ENCODE peak calls at places on chromosome 12, in six cellular contexts. One of them, this sample, is unnamed.

GRCh38 chr12:98002887-98003493 is 512.4 kb upstream of the TMPO start:
- DNase-seq in WERI-Rb-1: peak
- DNase-seq in skeletal muscle cell: no peak
- DNase-seq in psoas muscle: no peak
- DNase-seq in MM.1S: peak
- DNase-seq in fibroblast of pulmonary artery: peak
- DNase-seq in this sample: no peak

GRCh38 chr12:131896080-131896810 is 1.8 kb downstream of the ULK1 start:
- DNase-seq in WERI-Rb-1: peak
- DNase-seq in skeletal muscle cell: peak
- DNase-seq in psoas muscle: peak
- DNase-seq in MM.1S: peak
- DNase-seq in fibroblast of pulmonary artery: peak
- DNase-seq in this sample: peak

GRCh38 chr12:115185529-115185928 is 501.6 kb upstream of the TBX3 start:
- DNase-seq in WERI-Rb-1: no peak
- DNase-seq in skeletal muscle cell: peak
- DNase-seq in psoas muscle: no peak
- DNase-seq in MM.1S: no peak
- DNase-seq in fibroblast of pulmonary artery: peak
- DNase-seq in this sample: peak

GRCh38 chr12:69653703-69654102 is 43.0 kb upstream of the LRRC10 start:
- DNase-seq in WERI-Rb-1: no peak
- DNase-seq in skeletal muscle cell: peak
- DNase-seq in psoas muscle: no peak
- DNase-seq in MM.1S: no peak
- DNase-seq in fibroblast of pulmonary artery: peak
- DNase-seq in this sample: peak

GRCh38 chr12:113196996-113197395 is 11.5 kb downstream of the RITA1 start:
- DNase-seq in WERI-Rb-1: peak
- DNase-seq in skeletal muscle cell: no peak
- DNase-seq in psoas muscle: peak
- DNase-seq in MM.1S: peak
- DNase-seq in fibroblast of pulmonary artery: peak
- DNase-seq in this sample: peak

GRCh38 chr12:101566318-101566717 is 28.5 kb upstream of the MYBPC1 start:
- DNase-seq in WERI-Rb-1: no peak
- DNase-seq in skeletal muscle cell: no peak
- DNase-seq in psoas muscle: no peak
- DNase-seq in MM.1S: no peak
- DNase-seq in fibroblast of pulmonary artery: no peak
- DNase-seq in this sample: no peak

GRCh38 chr12:94795520-94795919 is 145.2 kb upstream of the TMCC3 start:
- DNase-seq in WERI-Rb-1: no peak
- DNase-seq in skeletal muscle cell: peak
- DNase-seq in psoas muscle: peak
- DNase-seq in MM.1S: no peak
- DNase-seq in fibroblast of pulmonary artery: peak
- DNase-seq in this sample: peak

GRCh38 chr12:1936406-1937320 is 18.2 kb upstream of the CACNA2D4 start:
- DNase-seq in WERI-Rb-1: no peak
- DNase-seq in skeletal muscle cell: no peak
- DNase-seq in psoas muscle: peak
- DNase-seq in MM.1S: no peak
- DNase-seq in fibroblast of pulmonary artery: peak
- DNase-seq in this sample: peak

GRCh38 chr12:32558941-32559340 is 120.2 kb upstream of the DNM1L start:
- DNase-seq in WERI-Rb-1: no peak
- DNase-seq in skeletal muscle cell: no peak
- DNase-seq in psoas muscle: no peak
- DNase-seq in MM.1S: peak
- DNase-seq in fibroblast of pulmonary artery: peak
- DNase-seq in this sample: peak

GRCh38 chr12:51329742-51330141 is 5.8 kb upstream of the BIN2 start:
- DNase-seq in WERI-Rb-1: no peak
- DNase-seq in skeletal muscle cell: no peak
- DNase-seq in psoas muscle: no peak
- DNase-seq in MM.1S: no peak
- DNase-seq in fibroblast of pulmonary artery: no peak
- DNase-seq in this sample: no peak

GRCh38 chr12:124454735-124455134 is 112.7 kb downstream of the NCOR2 start:
- DNase-seq in WERI-Rb-1: no peak
- DNase-seq in skeletal muscle cell: no peak
- DNase-seq in psoas muscle: no peak
- DNase-seq in MM.1S: no peak
- DNase-seq in fibroblast of pulmonary artery: peak
- DNase-seq in this sample: peak

GRCh38 chr12:18422849-18423248 is 161.5 kb downstream of the PIK3C2G start:
- DNase-seq in WERI-Rb-1: no peak
- DNase-seq in skeletal muscle cell: no peak
- DNase-seq in psoas muscle: no peak
- DNase-seq in MM.1S: no peak
- DNase-seq in fibroblast of pulmonary artery: no peak
- DNase-seq in this sample: no peak

GRCh38 chr12:7113389-7113871 is 4.4 kb upstream of the C1RL start:
- DNase-seq in WERI-Rb-1: peak
- DNase-seq in skeletal muscle cell: no peak
- DNase-seq in psoas muscle: no peak
- DNase-seq in MM.1S: peak
- DNase-seq in fibroblast of pulmonary artery: peak
- DNase-seq in this sample: peak

GRCh38 chr12:59444932-59445331 is 150.9 kb upstream of the SLC16A7 start:
- DNase-seq in WERI-Rb-1: peak
- DNase-seq in skeletal muscle cell: no peak
- DNase-seq in psoas muscle: no peak
- DNase-seq in MM.1S: no peak
- DNase-seq in fibroblast of pulmonary artery: peak
- DNase-seq in this sample: no peak

GRCh38 chr12:100995201-100995600 is 200.6 kb downstream of the ANO4 start:
- DNase-seq in WERI-Rb-1: no peak
- DNase-seq in skeletal muscle cell: peak
- DNase-seq in psoas muscle: no peak
- DNase-seq in MM.1S: no peak
- DNase-seq in fibroblast of pulmonary artery: peak
- DNase-seq in this sample: peak

GRCh38 chr12:38389581-38389980 is 73.0 kb downstream of the ALG10B start:
- DNase-seq in WERI-Rb-1: no peak
- DNase-seq in skeletal muscle cell: no peak
- DNase-seq in psoas muscle: no peak
- DNase-seq in MM.1S: no peak
- DNase-seq in fibroblast of pulmonary artery: no peak
- DNase-seq in this sample: no peak

GRCh38 chr12:69019082-69019481 is 86.1 kb upstream of the CPM start:
- DNase-seq in WERI-Rb-1: no peak
- DNase-seq in skeletal muscle cell: no peak
- DNase-seq in psoas muscle: no peak
- DNase-seq in MM.1S: no peak
- DNase-seq in fibroblast of pulmonary artery: no peak
- DNase-seq in this sample: no peak

GRCh38 chr12:91276529-91276928 is 93.9 kb upstream of the DCN start:
- DNase-seq in WERI-Rb-1: no peak
- DNase-seq in skeletal muscle cell: no peak
- DNase-seq in psoas muscle: no peak
- DNase-seq in MM.1S: no peak
- DNase-seq in fibroblast of pulmonary artery: no peak
- DNase-seq in this sample: no peak

GRCh38 chr12:123801573-123802178 is 39.6 kb downstream of the DNAH10 start:
- DNase-seq in WERI-Rb-1: no peak
- DNase-seq in skeletal muscle cell: peak
- DNase-seq in psoas muscle: no peak
- DNase-seq in MM.1S: peak
- DNase-seq in fibroblast of pulmonary artery: peak
- DNase-seq in this sample: peak

GRCh38 chr12:88628856-88629509 is 48.7 kb upstream of the KITLG start:
- DNase-seq in WERI-Rb-1: no peak
- DNase-seq in skeletal muscle cell: no peak
- DNase-seq in psoas muscle: no peak
- DNase-seq in MM.1S: no peak
- DNase-seq in fibroblast of pulmonary artery: no peak
- DNase-seq in this sample: peak

GRCh38 chr12:3200032-3200617 is 122.9 kb downstream of the TSPAN9 start:
- DNase-seq in WERI-Rb-1: peak
- DNase-seq in skeletal muscle cell: no peak
- DNase-seq in psoas muscle: peak
- DNase-seq in MM.1S: no peak
- DNase-seq in fibroblast of pulmonary artery: peak
- DNase-seq in this sample: peak

GRCh38 chr12:49619286-49619685 is 4.1 kb upstream of the PRPF40B start:
- DNase-seq in WERI-Rb-1: no peak
- DNase-seq in skeletal muscle cell: no peak
- DNase-seq in psoas muscle: no peak
- DNase-seq in MM.1S: no peak
- DNase-seq in fibroblast of pulmonary artery: peak
- DNase-seq in this sample: no peak

GRCh38 chr12:31967569-31967968 is 8.4 kb downstream of the RESF1 start:
- DNase-seq in WERI-Rb-1: no peak
- DNase-seq in skeletal muscle cell: no peak
- DNase-seq in psoas muscle: no peak
- DNase-seq in MM.1S: no peak
- DNase-seq in fibroblast of pulmonary artery: no peak
- DNase-seq in this sample: no peak

GRCh38 chr12:64733857-64734256 is 25.3 kb downstream of the GNS start:
- DNase-seq in WERI-Rb-1: no peak
- DNase-seq in skeletal muscle cell: no peak
- DNase-seq in psoas muscle: peak
- DNase-seq in MM.1S: no peak
- DNase-seq in fibroblast of pulmonary artery: no peak
- DNase-seq in this sample: peak

GRCh38 chr12:132761911-132762583 is 415 bp upstream of the ANKLE2 start:
- DNase-seq in WERI-Rb-1: peak
- DNase-seq in skeletal muscle cell: peak
- DNase-seq in psoas muscle: peak
- DNase-seq in MM.1S: peak
- DNase-seq in fibroblast of pulmonary artery: peak
- DNase-seq in this sample: peak

GRCh38 chr12:105547786-105548185 is 217.3 kb downstream of the C12orf75 start:
- DNase-seq in WERI-Rb-1: no peak
- DNase-seq in skeletal muscle cell: no peak
- DNase-seq in psoas muscle: no peak
- DNase-seq in MM.1S: no peak
- DNase-seq in fibroblast of pulmonary artery: no peak
- DNase-seq in this sample: no peak
- H3K4me3 ChIP-seq in WERI-Rb-1: no peak
- H3K4me3 ChIP-seq in skeletal muscle cell: no peak
- H3K4me3 ChIP-seq in psoas muscle: no peak
- H3K4me3 ChIP-seq in MM.1S: no peak
- H3K4me3 ChIP-seq in fibroblast of pulmonary artery: no peak
- H3K4me3 ChIP-seq in this sample: no peak

DNA sequence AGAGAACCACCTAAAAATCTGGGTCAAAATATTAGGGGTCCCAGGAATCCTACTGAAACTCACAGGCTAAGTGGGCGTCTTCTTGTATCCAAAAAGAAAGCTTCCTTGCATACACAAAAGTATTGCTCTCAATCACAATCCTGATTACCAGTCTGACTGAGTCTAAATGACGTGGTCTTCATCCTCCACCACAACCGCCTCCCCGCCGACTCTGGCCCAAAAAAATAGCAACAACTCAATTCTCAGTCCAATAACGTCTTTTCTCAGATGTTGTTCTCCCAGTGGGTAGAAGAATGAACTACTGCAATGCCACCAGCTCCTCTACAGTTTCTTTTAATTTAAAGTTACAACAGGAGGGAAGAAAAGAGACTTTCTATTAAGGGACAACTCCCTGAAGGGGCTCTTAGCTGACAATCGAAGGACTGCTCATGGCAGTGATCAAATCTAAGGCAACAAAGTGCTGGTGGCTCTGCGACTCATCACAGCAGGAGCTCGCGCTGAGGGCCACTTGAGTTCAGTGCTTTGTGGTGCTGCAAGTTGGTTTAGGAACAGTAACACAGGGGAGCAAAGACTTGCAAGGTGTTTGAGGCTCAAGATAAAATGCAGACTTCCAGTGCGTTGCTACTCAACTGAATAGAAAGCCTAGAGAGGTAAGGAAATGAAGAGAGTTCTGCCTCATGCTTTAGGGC is 394.1 kb downstream of the BCAT1 start:
- DNase-seq in WERI-Rb-1: no peak
- DNase-seq in skeletal muscle cell: no peak
- DNase-seq in psoas muscle: no peak
- DNase-seq in MM.1S: no peak
- DNase-seq in fibroblast of pulmonary artery: no peak
- DNase-seq in this sample: no peak
- H3K4me3 ChIP-seq in WERI-Rb-1: no peak
- H3K4me3 ChIP-seq in skeletal muscle cell: no peak
- H3K4me3 ChIP-seq in psoas muscle: no peak
- H3K4me3 ChIP-seq in MM.1S: no peak
- H3K4me3 ChIP-seq in fibroblast of pulmonary artery: no peak
- H3K4me3 ChIP-seq in this sample: no peak

GRCh38 chr12:71691504-71692129 is 5.7 kb downstream of the TMEM19 start:
- DNase-seq in WERI-Rb-1: peak
- DNase-seq in skeletal muscle cell: no peak
- DNase-seq in psoas muscle: no peak
- DNase-seq in MM.1S: peak
- DNase-seq in fibroblast of pulmonary artery: no peak
- DNase-seq in this sample: no peak
- H3K4me3 ChIP-seq in WERI-Rb-1: peak
- H3K4me3 ChIP-seq in skeletal muscle cell: no peak
- H3K4me3 ChIP-seq in psoas muscle: peak
- H3K4me3 ChIP-seq in MM.1S: peak
- H3K4me3 ChIP-seq in fibroblast of pulmonary artery: no peak
- H3K4me3 ChIP-seq in this sample: no peak

GRCh38 chr12:42556917-42557316 is 32.6 kb downstream of the PRICKLE1 start:
- DNase-seq in WERI-Rb-1: no peak
- DNase-seq in skeletal muscle cell: no peak
- DNase-seq in psoas muscle: no peak
- DNase-seq in MM.1S: no peak
- DNase-seq in fibroblast of pulmonary artery: no peak
- DNase-seq in this sample: no peak
- H3K4me3 ChIP-seq in WERI-Rb-1: no peak
- H3K4me3 ChIP-seq in skeletal muscle cell: no peak
- H3K4me3 ChIP-seq in psoas muscle: no peak
- H3K4me3 ChIP-seq in MM.1S: no peak
- H3K4me3 ChIP-seq in fibroblast of pulmonary artery: no peak
- H3K4me3 ChIP-seq in this sample: no peak

DNA sequence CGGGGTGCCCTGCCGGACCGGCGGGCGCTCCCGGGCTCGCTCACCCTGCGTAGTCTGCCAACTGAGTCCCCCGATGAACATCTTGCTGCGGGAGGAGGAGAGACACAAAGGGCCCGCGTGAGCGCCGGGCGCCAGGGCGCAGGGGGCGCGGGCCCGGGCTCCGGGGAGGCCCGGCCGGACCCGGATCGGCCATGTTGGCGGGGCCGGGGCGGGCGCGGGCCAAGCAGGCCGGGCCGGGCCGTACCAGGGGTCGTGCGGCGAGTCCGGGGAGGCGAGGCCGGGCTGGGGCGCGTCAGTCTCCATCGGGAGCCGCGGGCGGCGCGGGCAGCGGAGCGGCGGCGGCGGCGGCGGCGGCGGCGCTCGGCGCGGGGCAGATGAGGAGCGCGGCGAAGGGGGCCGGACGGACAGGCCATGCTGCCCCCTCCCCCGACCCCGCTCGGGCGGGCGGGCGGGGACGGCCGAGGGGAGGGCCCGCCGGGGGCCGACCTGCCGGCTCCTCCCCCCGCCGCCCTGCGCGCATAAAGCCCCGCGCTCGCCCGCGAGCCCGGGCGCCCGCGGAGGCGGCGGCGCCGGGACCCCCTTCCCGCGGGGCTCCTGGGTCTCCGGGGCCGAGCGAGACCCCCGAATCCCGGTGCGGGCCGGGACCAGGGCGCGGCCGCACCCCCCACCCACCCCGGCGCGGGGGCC is at the start of gene MSI1:
- DNase-seq in WERI-Rb-1: peak
- DNase-seq in skeletal muscle cell: no peak
- DNase-seq in psoas muscle: no peak
- DNase-seq in MM.1S: no peak
- DNase-seq in fibroblast of pulmonary artery: no peak
- DNase-seq in this sample: no peak
- H3K4me3 ChIP-seq in WERI-Rb-1: peak
- H3K4me3 ChIP-seq in skeletal muscle cell: peak
- H3K4me3 ChIP-seq in psoas muscle: peak
- H3K4me3 ChIP-seq in MM.1S: no peak
- H3K4me3 ChIP-seq in fibroblast of pulmonary artery: no peak
- H3K4me3 ChIP-seq in this sample: no peak